ENCODE peak calls at places on chromosomes 11 and 22, in six cellular contexts. Q is substantia nigra, U is NCI-H1105, K is LoVo, D is anterior cingulate cortex, L is WERI-Rb-1. F is an unnamed sample.

GRCh38 chr22:19177164-19178064 is 1.1 kb downstream of the SLC25A1 start:
- DNase-seq in Q (no peak), U (no peak), K (no peak), D (no peak), L (no peak), F (no peak)

GRCh38 chr22:50180727-50181521 is 4.8 kb upstream of the TRABD start:
- DNase-seq in Q (no peak), U (no peak), K (no peak), D (no peak), L (no peak), F (no peak)

GRCh38 chr11:118224512-118225180 is at the start of gene JAML:
- DNase-seq in Q (no peak), U (no peak), K (no peak), D (no peak), L (no peak), F (no peak)

GRCh38 chr11:26225643-26226042 is 106.3 kb upstream of the ANO3 start:
- DNase-seq in Q (no peak), U (no peak), K (no peak), D (no peak), L (no peak), F (peak; percentile 52)

GRCh38 chr11:10087621-10088225 is 206.3 kb downstream of the SBF2 start:
- DNase-seq in Q (no peak), U (no peak), K (no peak), D (no peak), L (no peak), F (no peak)

GRCh38 chr11:19216709-19217374 is 15.1 kb upstream of the CSRP3 start:
- DNase-seq in Q (no peak), U (no peak), K (no peak), D (no peak), L (no peak), F (no peak)

GRCh38 chr11:74605403-74605802 is 13.0 kb downstream of the POLD3 start:
- DNase-seq in Q (no peak), U (no peak), K (no peak), D (no peak), L (no peak), F (no peak)

GRCh38 chr11:116062526-116063171 is 558.4 kb upstream of the CADM1 start:
- DNase-seq in Q (no peak), U (peak; percentile 86), K (no peak), D (no peak), L (peak; percentile 52), F (no peak)

F was measured in NCI-H524 treated with DMSO at 0.1 percent for 48 hours.